ENCODE peak calls at places on chromosomes 2 and 18, in nine cellular contexts. U is cardiac fibroblast; S is Kasumi-1; V is stimulated activated CD4-positive, alpha-beta T cell treated with anti-CD3 and anti-CD28 coated beads, Interleukin-2, amount 100 ng/mL, for 4 hours; E is iris pigment epithelial cell; O is NCI-H2081; Z is Daoy; M is RKO; J is T-helper 22 cell. L is an unnamed sample.
A peak's percentile ranks its signal among the peaks of the same experiment; 100 is the strongest.

GRCh38 chr2:215299337-215299859 is 12.5 kb upstream of the ATIC start:
- DNase-seq in U (peak; percentile 14), S (no peak), V (no peak), E (no peak), O (no peak), Z (no peak), M (no peak), J (no peak), L (no peak)

GRCh38 chr18:9101730-9102390 is 639 bp upstream of the NDUFV2 start:
- DNase-seq in U (peak; percentile 85), S (peak; percentile 72), V (no peak), E (peak; percentile 87), O (peak; percentile 24), Z (peak; percentile 8), M (peak; percentile 89), J (peak; percentile 24), L (no peak)

GRCh38 chr2:152042636-152043615 is 55.9 kb downstream of the CACNB4 start:
- DNase-seq in U (no peak), S (peak; percentile 25), V (no peak), E (no peak), O (no peak), Z (no peak), M (no peak), J (no peak), L (peak; percentile 67)

GRCh38 chr2:128622371-128622770 is 303.7 kb upstream of the HS6ST1 start:
- DNase-seq in U (no peak), S (no peak), V (no peak), E (no peak), O (no peak), Z (no peak), M (no peak), J (no peak), L (no peak)

GRCh38 chr2:120203341-120204021 is 19.7 kb downstream of the TMEM185B start:
- DNase-seq in U (peak; percentile 11), S (no peak), V (no peak), E (peak; percentile 17), O (no peak), Z (no peak), M (no peak), J (no peak), L (no peak)

GRCh38 chr18:22451796-22452195 is 34.1 kb upstream of the CTAGE1 start:
- DNase-seq in U (no peak), S (no peak), V (no peak), E (no peak), O (no peak), Z (no peak), M (no peak), J (no peak), L (peak; percentile 33)

GRCh38 chr2:12169060-12169406 is 422.6 kb downstream of the LPIN1 start:
- DNase-seq in U (peak; percentile 91), S (no peak), V (no peak), E (peak; percentile 98), O (no peak), Z (peak; percentile 66), M (no peak), J (no peak), L (no peak)

GRCh38 chr2:19630921-19631320 is 270.9 kb downstream of the TTC32 start:
- DNase-seq in U (no peak), S (no peak), V (no peak), E (no peak), O (no peak), Z (no peak), M (no peak), J (no peak), L (no peak)

GRCh38 chr18:56841836-56842235 is 190.7 kb downstream of the WDR7 start:
- DNase-seq in U (no peak), S (no peak), V (no peak), E (peak; percentile 63), O (no peak), Z (no peak), M (no peak), J (no peak), L (no peak)

GRCh38 chr2:217645891-217646290 is 356.9 kb downstream of the TNS1 start:
- DNase-seq in U (peak; percentile 4), S (no peak), V (no peak), E (peak; percentile 50), O (no peak), Z (peak; percentile 13), M (peak; percentile 62), J (no peak), L (no peak)

GRCh38 chr2:173797586-173798263 is 167.4 kb downstream of the SP3 start:
- DNase-seq in U (no peak), S (no peak), V (no peak), E (no peak), O (no peak), Z (no peak), M (no peak), J (no peak), L (peak; percentile 57)

GRCh38 chr2:67462741-67463496 is 65.8 kb downstream of the ETAA1 start:
- DNase-seq in U (no peak), S (no peak), V (no peak), E (no peak), O (peak; percentile 18), Z (no peak), M (no peak), J (no peak), L (no peak)

GRCh38 chr2:196277002-196277401 is 105.6 kb upstream of the STK17B start:
- DNase-seq in U (peak; percentile 58), S (peak; percentile 86), V (no peak), E (peak; percentile 59), O (no peak), Z (no peak), M (peak; percentile 41), J (no peak), L (no peak)